ENCODE peak calls at places on chromosomes 16 and 17, in four cellular contexts. P, O, E and H are unnamed samples. For H3K27me3 and H3K4me1, the result is how much of the 10 kb centered on the place peaks cover.

GRCh38 chr17:21125862-21126261 is 902 bp upstream of the DHRS7B start:
- DNase-seq in P (no peak), O (no peak), E (no peak), H (no peak)

GRCh38 chr17:61816538-61816937 is 46.8 kb downstream of the BRIP1 start:
- DNase-seq in P (no peak), O (no peak), E (no peak), H (no peak)

GRCh38 chr16:979106-979505 is 2.5 kb upstream of the SOX8 start:
- DNase-seq in P (no peak), O (no peak), E (no peak), H (no peak)

GRCh38 chr17:38430316-38430715 is 2.1 kb downstream of the ARHGAP23 start:
- DNase-seq in P (no peak), O (no peak), E (no peak), H (no peak)

GRCh38 chr16:14196011-14196410 is 124.9 kb downstream of the MRTFB start:
- DNase-seq in P (peak), O (no peak), E (no peak), H (no peak)

GRCh38 chr16:49335828-49336227 is 37.8 kb upstream of the C16orf78 start:
- DNase-seq in P (no peak), O (no peak), E (no peak), H (no peak)

GRCh38 chr16:66486773-66487579 is 59.9 kb downstream of the BEAN1 start:
- DNase-seq in P (peak), O (no peak), E (no peak), H (no peak)

GRCh38 chr16:87855852-87856715 is 13.2 kb downstream of the SLC7A5 start:
- DNase-seq in P (peak), O (no peak), E (no peak), H (no peak)

GRCh38 chr16:1019934-1020305 is 38.4 kb downstream of the SOX8 start:
- DNase-seq in P (no peak), O (no peak), E (no peak), H (no peak)

GRCh38 chr17:67830440-67830839 is 5.1 kb downstream of the BPTF start:
- DNase-seq in P (no peak), O (peak), E (no peak), H (no peak)
- H3K4me3 ChIP-seq in P (no peak), O (peak), E (no peak), H (no peak)

GRCh38 chr17:74607219-74607618 is 15.1 kb upstream of the CD300LD start:
- DNase-seq in P (no peak), O (no peak), E (no peak), H (no peak)
- H3K27me3 ChIP-seq in P (under half), O (under half), E (half or more), H (under half)

DNA sequence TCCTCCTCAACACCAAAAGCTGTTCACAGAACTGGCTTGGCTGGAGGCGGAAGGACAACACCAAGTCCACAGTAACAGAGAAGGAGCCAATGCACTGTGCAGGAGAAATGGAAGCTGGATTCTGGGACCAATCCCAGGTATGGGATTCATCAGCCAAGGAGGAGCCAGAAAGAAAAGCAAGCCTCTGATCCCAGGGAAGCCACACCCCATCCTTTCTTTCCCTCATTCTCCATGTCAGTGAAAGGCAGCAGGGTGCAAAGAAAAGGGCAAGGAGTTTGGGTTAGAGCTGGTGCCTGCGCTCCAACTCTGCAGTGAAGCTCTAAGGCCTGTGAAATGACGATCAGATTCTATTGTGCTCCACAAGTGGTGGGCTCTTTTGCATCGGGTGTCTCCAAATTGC is 11.0 kb downstream of the DCAKD start:
- DNase-seq in P (no peak), O (peak), E (no peak), H (no peak)
- H3K4me1 ChIP-seq in P (under half), O (under half), E (under half), H (under half)

DNA sequence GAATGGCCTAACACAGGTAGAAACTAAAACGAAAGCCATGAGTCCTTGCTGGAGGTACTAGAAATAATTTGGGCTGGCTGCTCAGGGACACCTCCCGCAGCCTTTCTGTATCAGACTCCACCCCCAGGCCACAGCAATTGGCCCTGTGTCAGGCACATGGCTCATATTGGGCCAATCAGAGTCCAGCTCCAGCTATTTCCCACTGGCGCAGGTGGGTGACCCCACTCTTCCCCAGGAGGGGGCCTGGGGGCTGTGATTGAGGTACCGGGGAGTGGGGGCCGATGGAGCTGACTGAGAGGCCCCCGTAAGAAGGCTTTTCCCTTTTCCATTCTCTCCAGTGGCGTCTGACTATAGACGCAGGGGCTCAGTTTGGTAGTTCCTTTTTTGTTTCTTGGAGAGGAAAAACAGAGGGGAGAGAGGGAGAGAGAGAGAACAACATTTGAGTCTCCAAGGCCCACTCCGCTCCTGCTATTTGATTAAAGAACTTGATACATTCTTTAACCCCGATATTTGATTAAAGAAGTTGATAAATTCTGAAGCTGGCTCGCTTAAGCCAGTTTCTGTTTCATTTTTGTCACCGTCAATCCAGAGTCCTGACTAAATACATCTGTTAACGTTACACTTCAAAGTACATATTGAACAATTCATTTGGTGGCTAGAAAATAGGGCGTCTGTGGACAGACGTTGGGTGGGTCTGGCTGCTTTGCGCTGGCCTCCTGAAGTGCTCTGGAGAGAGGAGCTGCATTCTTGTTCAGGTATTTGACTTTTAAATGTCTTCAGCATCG is 26.3 kb downstream of the FOXL1 start:
- DNase-seq in P (peak), O (no peak), E (no peak), H (no peak)
- H3K4me3 ChIP-seq in P (no peak), O (no peak), E (no peak), H (no peak)

GRCh38 chr17:48388955-48389764 is 40.9 kb downstream of the SKAP1 start:
- DNase-seq in P (no peak), O (no peak), E (no peak), H (no peak)

GRCh38 chr17:48392836-48393235 is 37.2 kb downstream of the SKAP1 start:
- DNase-seq in P (no peak), O (no peak), E (no peak), H (no peak)

GRCh38 chr17:48389903-48390302 is 40.1 kb downstream of the SKAP1 start:
- DNase-seq in P (no peak), O (no peak), E (no peak), H (no peak)

GRCh38 chr17:48391460-48391859 is 38.6 kb downstream of the SKAP1 start:
- DNase-seq in P (no peak), O (no peak), E (no peak), H (no peak)

DNA sequence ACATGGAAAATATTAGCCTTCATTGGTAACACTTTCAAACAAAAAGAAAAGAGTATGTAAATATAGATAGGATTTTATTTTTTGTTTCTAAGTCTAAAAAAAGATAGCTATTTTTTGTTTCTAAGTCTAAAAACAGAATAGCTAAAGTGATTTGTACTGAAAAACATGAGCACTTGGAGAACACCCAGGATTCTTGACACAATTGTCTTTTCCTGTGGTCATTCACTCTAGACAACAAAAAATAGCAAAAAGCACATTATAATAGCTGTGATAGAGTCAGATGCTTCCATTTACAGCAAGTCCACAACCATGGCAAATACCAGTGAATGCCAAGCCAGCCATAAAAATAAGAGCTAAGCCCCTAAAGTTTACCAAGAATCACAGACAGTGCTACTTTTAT is 36.7 kb downstream of the SKAP1 start:
- DNase-seq in P (no peak), O (no peak), E (no peak), H (no peak)
- H3K27me3 ChIP-seq in P (under half), O (half or more), E (under half), H (half or more)

DNA sequence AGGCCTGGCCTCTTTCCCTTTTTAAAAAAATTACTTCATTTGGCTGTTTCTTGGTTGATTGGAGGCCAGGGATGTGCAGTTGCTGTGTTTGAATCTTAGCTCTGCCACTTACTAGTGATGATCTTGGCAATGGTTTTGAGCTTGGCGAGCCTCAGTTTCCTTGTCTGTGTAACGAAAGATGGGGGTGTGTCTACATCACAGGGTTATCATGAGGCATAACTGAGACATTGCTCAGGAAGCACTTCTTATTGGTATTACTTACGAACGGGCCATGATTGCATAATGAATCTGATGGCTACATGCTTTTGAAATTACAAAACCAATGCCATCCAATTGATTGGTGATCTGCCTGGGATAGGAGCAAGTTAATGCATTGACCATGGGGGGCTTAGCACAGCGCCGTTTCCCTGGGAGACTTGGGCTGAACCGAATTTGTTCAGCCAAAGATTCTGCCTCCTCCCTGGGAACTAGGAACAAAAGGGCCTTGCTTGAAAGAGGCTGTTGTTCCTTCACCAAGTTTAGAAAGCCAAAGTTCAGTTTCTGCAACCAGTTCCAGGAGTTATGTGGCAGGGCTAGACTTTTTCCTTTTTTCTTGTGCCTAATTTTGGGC is 21.8 kb downstream of the CMIP start:
- DNase-seq in P (no peak), O (peak), E (no peak), H (no peak)
- H3K4me1 ChIP-seq in P (half or more), O (under half), E (under half), H (under half)